ENCODE peak calls at places on chromosomes 5 and 9, in six cellular contexts. L, H, B, W, R and P are unnamed samples.

GRCh38 chr5:124736111-124736813 is 10.2 kb downstream of the ZNF608 start:
- DNase-seq in L (no peak), H (peak; percentile 75), B (no peak), W (no peak), R (no peak), P (peak; percentile 75)

GRCh38 chr5:158013303-158013702 is 154.4 kb upstream of the CLINT1 start:
- DNase-seq in L (no peak), H (no peak), B (no peak), W (no peak), R (no peak), P (no peak)

GRCh38 chr5:80976985-80977384 is 16.8 kb downstream of the RASGRF2 start:
- DNase-seq in L (no peak), H (no peak), B (no peak), W (no peak), R (no peak), P (no peak)

GRCh38 chr9:127860260-127860659 is 5.8 kb upstream of the ENG start:
- DNase-seq in L (no peak), H (no peak), B (no peak), W (no peak), R (peak; percentile 78), P (no peak)

GRCh38 chr5:150700298-150700599 is 613 bp downstream of the RBM22 start:
- DNase-seq in L (no peak), H (no peak), B (no peak), W (no peak), R (peak; percentile 10), P (no peak)

GRCh38 chr5:134046801-134047707 is 42.3 kb upstream of the VDAC1 start:
- DNase-seq in L (no peak), H (no peak), B (no peak), W (no peak), R (no peak), P (no peak)

GRCh38 chr5:142680605-142681259 is 5.2 kb downstream of the FGF1 start:
- DNase-seq in L (peak; percentile 78), H (peak; percentile 57), B (no peak), W (peak; percentile 38), R (no peak), P (no peak)

GRCh38 chr5:72604111-72604792 is 97.0 kb upstream of the ZNF366 start:
- DNase-seq in L (no peak), H (no peak), B (no peak), W (no peak), R (peak; percentile 66), P (peak; percentile 66)

GRCh38 chr5:93874080-93874479 is 132.7 kb upstream of the POU5F2 start:
- DNase-seq in L (no peak), H (peak; percentile 18), B (no peak), W (no peak), R (peak; percentile 25), P (no peak)

GRCh38 chr9:93117924-93118862 is 15.9 kb downstream of the NINJ1 start:
- DNase-seq in L (no peak), H (no peak), B (peak; percentile 17), W (no peak), R (no peak), P (no peak)

GRCh38 chr5:78778538-78778937 is 130.0 kb upstream of the LHFPL2 start:
- DNase-seq in L (no peak), H (no peak), B (no peak), W (no peak), R (no peak), P (no peak)

GRCh38 chr5:169590602-169591001 is 7.0 kb downstream of the SPDL1 start:
- DNase-seq in L (no peak), H (no peak), B (no peak), W (no peak), R (no peak), P (no peak)

GRCh38 chr5:3344671-3345070 is 251.0 kb upstream of the IRX1 start:
- DNase-seq in L (no peak), H (no peak), B (no peak), W (no peak), R (no peak), P (no peak)

GRCh38 chr5:161105563-161105962 is 253.6 kb upstream of the ATP10B start:
- DNase-seq in L (no peak), H (peak; percentile 45), B (no peak), W (peak; percentile 55), R (peak; percentile 2), P (no peak)

GRCh38 chr9:133664651-133665050 is 28.5 kb downstream of the DBH start:
- DNase-seq in L (no peak), H (no peak), B (no peak), W (no peak), R (no peak), P (no peak)

GRCh38 chr5:153523196-153523595 is 32.7 kb downstream of the GRIA1 start:
- DNase-seq in L (no peak), H (peak; percentile 47), B (no peak), W (no peak), R (peak; percentile 17), P (no peak)

GRCh38 chr9:114120192-114121014 is 21.3 kb upstream of the KIF12 start:
- DNase-seq in L (no peak), H (no peak), B (no peak), W (no peak), R (no peak), P (no peak)

GRCh38 chr5:146965781-146966659 is 87.5 kb upstream of the PPP2R2B start:
- DNase-seq in L (peak; percentile 30), H (peak; percentile 87), B (peak; percentile 57), W (peak; percentile 72), R (peak; percentile 84), P (peak; percentile 27)

GRCh38 chr5:158383485-158383884 is 524.5 kb upstream of the CLINT1 start:
- DNase-seq in L (no peak), H (no peak), B (no peak), W (no peak), R (no peak), P (no peak)

GRCh38 chr9:119003882-119004617 is 365.2 kb downstream of the BRINP1 start:
- DNase-seq in L (no peak), H (no peak), B (no peak), W (no peak), R (no peak), P (no peak)

GRCh38 chr5:38672059-38672791 is 115.8 kb upstream of the LIFR start:
- DNase-seq in L (peak; percentile 48), H (peak; percentile 93), B (no peak), W (no peak), R (peak; percentile 95), P (peak; percentile 83)

GRCh38 chr5:90554358-90555006 is 4.1 kb upstream of the ADGRV1 start:
- DNase-seq in L (no peak), H (no peak), B (no peak), W (no peak), R (no peak), P (no peak)

GRCh38 chr5:33556330-33557328 is 115.9 kb downstream of the TARS1 start:
- DNase-seq in L (no peak), H (peak; percentile 38), B (no peak), W (no peak), R (no peak), P (peak; percentile 20)

GRCh38 chr5:61163905-61164304 is 1.6 kb upstream of the SMIM15 start:
- DNase-seq in L (no peak), H (no peak), B (peak; percentile 46), W (no peak), R (no peak), P (no peak)

GRCh38 chr5:82283893-82284292 is 5.7 kb upstream of the RPS23 start:
- DNase-seq in L (no peak), H (no peak), B (no peak), W (no peak), R (no peak), P (no peak)

GRCh38 chr5:98827161-98827560 is 53.7 kb downstream of the RGMB start:
- DNase-seq in L (peak; percentile 23), H (peak; percentile 75), B (no peak), W (no peak), R (peak; percentile 69), P (peak; percentile 10)

GRCh38 chr9:73081979-73082657 is 69.5 kb upstream of the ANXA1 start:
- DNase-seq in L (peak; percentile 49), H (peak; percentile 78), B (no peak), W (no peak), R (peak; percentile 80), P (peak; percentile 12)

GRCh38 chr5:39461007-39461682 is 36.4 kb upstream of the DAB2 start:
- DNase-seq in L (no peak), H (no peak), B (no peak), W (peak; percentile 29), R (no peak), P (no peak)

GRCh38 chr9:121671612-121672155 is 20.2 kb downstream of the DAB2IP start:
- DNase-seq in L (no peak), H (peak; percentile 67), B (no peak), W (no peak), R (peak; percentile 82), P (peak; percentile 60)

GRCh38 chr5:178471666-178472065 is 118.5 kb downstream of the COL23A1 start:
- DNase-seq in L (no peak), H (no peak), B (no peak), W (no peak), R (no peak), P (no peak)

GRCh38 chr5:178469011-178469974 is 120.9 kb downstream of the COL23A1 start:
- DNase-seq in L (no peak), H (no peak), B (no peak), W (no peak), R (no peak), P (no peak)

GRCh38 chr5:178469975-178470692 is 120.1 kb downstream of the COL23A1 start:
- DNase-seq in L (no peak), H (no peak), B (no peak), W (no peak), R (no peak), P (no peak)

GRCh38 chr5:178472138-178472537 is 118.1 kb downstream of the COL23A1 start:
- DNase-seq in L (no peak), H (no peak), B (no peak), W (no peak), R (no peak), P (no peak)

GRCh38 chr5:178470693-178471025 is 119.5 kb downstream of the COL23A1 start:
- DNase-seq in L (no peak), H (no peak), B (no peak), W (no peak), R (no peak), P (no peak)
- H3K4me3 ChIP-seq in L (no peak overlapping the region), H (no peak overlapping the region), B (no peak overlapping the region), W (no peak overlapping the region), R (no peak overlapping the region), P (no peak overlapping the region)

GRCh38 chr5:54909911-54910870 is 75.2 kb downstream of the ESM1 start:
- DNase-seq in L (no peak), H (peak; percentile 88), B (no peak), W (no peak), R (peak; percentile 52), P (peak; percentile 58)
- H3K4me3 ChIP-seq in L (no peak overlapping the region), H (no peak overlapping the region), B (no peak overlapping the region), W (no peak overlapping the region), R (no peak overlapping the region), P (no peak overlapping the region)

DNA sequence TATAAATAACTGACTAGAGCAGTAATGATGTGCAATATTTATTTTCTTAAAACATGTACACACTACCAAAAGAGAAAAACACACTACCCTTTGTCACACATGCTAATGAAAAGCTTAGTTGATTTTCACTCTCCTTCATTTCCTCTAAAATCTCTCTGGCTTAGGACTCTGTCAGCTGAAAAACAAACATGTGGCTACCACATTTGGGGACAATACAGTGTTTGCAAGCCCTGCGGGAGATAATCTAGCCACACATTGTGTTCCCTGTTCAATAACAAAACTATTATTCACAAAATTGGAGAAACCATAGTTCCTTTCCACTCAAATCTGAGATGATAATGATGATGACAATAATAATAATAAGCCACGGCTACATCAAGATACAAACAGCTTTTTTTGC is 3.5 kb upstream of the LOX start:
- DNase-seq in L (no peak), H (no peak), B (no peak), W (no peak), R (no peak), P (no peak)
- H3K4me3 ChIP-seq in L (no peak overlapping the region), H (no peak overlapping the region), B (no peak overlapping the region), W (no peak overlapping the region), R (no peak overlapping the region), P (no peak overlapping the region)

GRCh38 chr9:95268681-95269080 is 48.8 kb downstream of the FANCC start:
- DNase-seq in L (peak; percentile 21), H (peak; percentile 65), B (no peak), W (no peak), R (peak; percentile 65), P (peak; percentile 9)
- H3K4me3 ChIP-seq in L (no peak overlapping the region), H (no peak overlapping the region), B (no peak overlapping the region), W (no peak overlapping the region), R (no peak overlapping the region), P (no peak overlapping the region)